ENCODE peak calls at places on chromosomes 2 and 18, in six cellular contexts. One of them, this sample, is unnamed.

GRCh38 chr2:139790807-139791206 is 1010.6 kb upstream of the NXPH2 start:
- DNase-seq in NCI-H1105 treated with DMSO at 0.1 percent for 48 hours: peak
- DNase-seq in left ventricle myocardium inferior: no peak
- DNase-seq in AG20443: peak
- DNase-seq in neural progenitor cell: no peak
- DNase-seq in HTR-8/SVneo: peak
- DNase-seq in this sample: peak

GRCh38 chr2:166373951-166374350 is 1.8 kb downstream of the SCN9A start:
- DNase-seq in NCI-H1105 treated with DMSO at 0.1 percent for 48 hours: peak
- DNase-seq in neural progenitor cell: no peak
- DNase-seq in left ventricle myocardium inferior: no peak
- DNase-seq in AG20443: no peak
- DNase-seq in HTR-8/SVneo: peak
- DNase-seq in this sample: peak

GRCh38 chr18:59921384-59921891 is 21.6 kb downstream of the PMAIP1 start:
- DNase-seq in neural progenitor cell: no peak
- DNase-seq in AG20443: no peak
- DNase-seq in left ventricle myocardium inferior: no peak
- DNase-seq in HTR-8/SVneo: no peak
- DNase-seq in NCI-H1105 treated with DMSO at 0.1 percent for 48 hours: no peak
- DNase-seq in this sample: no peak

GRCh38 chr2:209988010-209988409 is 14.4 kb upstream of the RPE start:
- DNase-seq in AG20443: no peak
- DNase-seq in neural progenitor cell: no peak
- DNase-seq in NCI-H1105 treated with DMSO at 0.1 percent for 48 hours: no peak
- DNase-seq in HTR-8/SVneo: no peak
- DNase-seq in left ventricle myocardium inferior: no peak
- DNase-seq in this sample: no peak

GRCh38 chr18:48997985-48998831 is 47.4 kb upstream of the SMAD7 start:
- DNase-seq in AG20443: peak
- DNase-seq in NCI-H1105 treated with DMSO at 0.1 percent for 48 hours: no peak
- DNase-seq in neural progenitor cell: peak
- DNase-seq in left ventricle myocardium inferior: peak
- DNase-seq in HTR-8/SVneo: peak
- DNase-seq in this sample: peak

GRCh38 chr2:212537311-212538155 is 1.1 kb downstream of the ERBB4 start:
- DNase-seq in left ventricle myocardium inferior: peak
- DNase-seq in AG20443: peak
- DNase-seq in neural progenitor cell: peak
- DNase-seq in HTR-8/SVneo: peak
- DNase-seq in NCI-H1105 treated with DMSO at 0.1 percent for 48 hours: peak
- DNase-seq in this sample: peak

GRCh38 chr18:63888473-63889190 is 1.1 kb downstream of the SERPINB2 start:
- DNase-seq in left ventricle myocardium inferior: no peak
- DNase-seq in neural progenitor cell: no peak
- DNase-seq in HTR-8/SVneo: no peak
- DNase-seq in NCI-H1105 treated with DMSO at 0.1 percent for 48 hours: no peak
- DNase-seq in AG20443: peak
- DNase-seq in this sample: no peak

GRCh38 chr18:7748252-7749000 is 181.3 kb downstream of the PTPRM start:
- DNase-seq in HTR-8/SVneo: no peak
- DNase-seq in left ventricle myocardium inferior: no peak
- DNase-seq in neural progenitor cell: no peak
- DNase-seq in AG20443: no peak
- DNase-seq in NCI-H1105 treated with DMSO at 0.1 percent for 48 hours: no peak
- DNase-seq in this sample: no peak

GRCh38 chr2:162524849-162525248 is 180.9 kb downstream of the GCA start:
- DNase-seq in AG20443: no peak
- DNase-seq in neural progenitor cell: no peak
- DNase-seq in NCI-H1105 treated with DMSO at 0.1 percent for 48 hours: no peak
- DNase-seq in HTR-8/SVneo: no peak
- DNase-seq in left ventricle myocardium inferior: no peak
- DNase-seq in this sample: no peak

GRCh38 chr2:3628800-3629199 is 29.2 kb upstream of the ALLC start:
- DNase-seq in neural progenitor cell: peak
- DNase-seq in AG20443: no peak
- DNase-seq in NCI-H1105 treated with DMSO at 0.1 percent for 48 hours: no peak
- DNase-seq in HTR-8/SVneo: no peak
- DNase-seq in left ventricle myocardium inferior: no peak
- DNase-seq in this sample: peak

GRCh38 chr18:78891185-78891762 is 88.3 kb upstream of the SALL3 start:
- DNase-seq in AG20443: no peak
- DNase-seq in neural progenitor cell: no peak
- DNase-seq in HTR-8/SVneo: no peak
- DNase-seq in left ventricle myocardium inferior: no peak
- DNase-seq in NCI-H1105 treated with DMSO at 0.1 percent for 48 hours: peak
- DNase-seq in this sample: peak

GRCh38 chr18:41731887-41732286 is 223.1 kb upstream of the PIK3C3 start:
- DNase-seq in NCI-H1105 treated with DMSO at 0.1 percent for 48 hours: no peak
- DNase-seq in left ventricle myocardium inferior: no peak
- DNase-seq in neural progenitor cell: no peak
- DNase-seq in AG20443: no peak
- DNase-seq in HTR-8/SVneo: peak
- DNase-seq in this sample: no peak

GRCh38 chr2:191178066-191178701 is 27.4 kb upstream of the STAT4 start:
- DNase-seq in NCI-H1105 treated with DMSO at 0.1 percent for 48 hours: no peak
- DNase-seq in neural progenitor cell: no peak
- DNase-seq in left ventricle myocardium inferior: no peak
- DNase-seq in HTR-8/SVneo: no peak
- DNase-seq in AG20443: no peak
- DNase-seq in this sample: no peak

GRCh38 chr2:197500503-197501179 is 462 bp downstream of the HSPE1 start:
- DNase-seq in NCI-H1105 treated with DMSO at 0.1 percent for 48 hours: peak
- DNase-seq in HTR-8/SVneo: no peak
- DNase-seq in AG20443: no peak
- DNase-seq in left ventricle myocardium inferior: no peak
- DNase-seq in neural progenitor cell: peak
- DNase-seq in this sample: peak

GRCh38 chr2:100845141-100845991 is 25.4 kb downstream of the NPAS2 start:
- DNase-seq in neural progenitor cell: no peak
- DNase-seq in NCI-H1105 treated with DMSO at 0.1 percent for 48 hours: no peak
- DNase-seq in AG20443: no peak
- DNase-seq in HTR-8/SVneo: no peak
- DNase-seq in left ventricle myocardium inferior: peak
- DNase-seq in this sample: no peak

GRCh38 chr2:100262555-100263320 is 59.6 kb downstream of the LONRF2 start:
- DNase-seq in AG20443: peak
- DNase-seq in HTR-8/SVneo: peak
- DNase-seq in neural progenitor cell: peak
- DNase-seq in NCI-H1105 treated with DMSO at 0.1 percent for 48 hours: peak
- DNase-seq in left ventricle myocardium inferior: peak
- DNase-seq in this sample: peak

GRCh38 chr2:173654146-173654895 is 299.6 kb downstream of the CDCA7 start:
- DNase-seq in neural progenitor cell: no peak
- DNase-seq in HTR-8/SVneo: no peak
- DNase-seq in left ventricle myocardium inferior: no peak
- DNase-seq in NCI-H1105 treated with DMSO at 0.1 percent for 48 hours: peak
- DNase-seq in AG20443: no peak
- DNase-seq in this sample: no peak

GRCh38 chr2:53275743-53276142 is 491.9 kb upstream of the CHAC2 start:
- DNase-seq in left ventricle myocardium inferior: no peak
- DNase-seq in NCI-H1105 treated with DMSO at 0.1 percent for 48 hours: no peak
- DNase-seq in neural progenitor cell: no peak
- DNase-seq in AG20443: no peak
- DNase-seq in HTR-8/SVneo: no peak
- DNase-seq in this sample: no peak

GRCh38 chr18:10715791-10716190 is 190.0 kb downstream of the NAPG start:
- DNase-seq in AG20443: peak
- DNase-seq in NCI-H1105 treated with DMSO at 0.1 percent for 48 hours: no peak
- DNase-seq in left ventricle myocardium inferior: no peak
- DNase-seq in neural progenitor cell: no peak
- DNase-seq in HTR-8/SVneo: no peak
- DNase-seq in this sample: no peak

GRCh38 chr2:240179186-240179815 is 38.8 kb upstream of the OTOS start:
- DNase-seq in HTR-8/SVneo: no peak
- DNase-seq in NCI-H1105 treated with DMSO at 0.1 percent for 48 hours: no peak
- DNase-seq in left ventricle myocardium inferior: no peak
- DNase-seq in AG20443: no peak
- DNase-seq in neural progenitor cell: no peak
- DNase-seq in this sample: no peak

GRCh38 chr18:25832008-25832604 is 258.3 kb downstream of the SS18 start:
- DNase-seq in NCI-H1105 treated with DMSO at 0.1 percent for 48 hours: peak
- DNase-seq in neural progenitor cell: peak
- DNase-seq in left ventricle myocardium inferior: peak
- DNase-seq in HTR-8/SVneo: peak
- DNase-seq in AG20443: peak
- DNase-seq in this sample: peak

GRCh38 chr2:222322241-222322640 is 23.4 kb upstream of the PAX3 start:
- DNase-seq in neural progenitor cell: no peak
- DNase-seq in AG20443: no peak
- DNase-seq in left ventricle myocardium inferior: no peak
- DNase-seq in NCI-H1105 treated with DMSO at 0.1 percent for 48 hours: no peak
- DNase-seq in HTR-8/SVneo: no peak
- DNase-seq in this sample: no peak

GRCh38 chr2:43219383-43220228 is 6.8 kb downstream of the ZFP36L2 start:
- DNase-seq in HTR-8/SVneo: peak
- DNase-seq in AG20443: peak
- DNase-seq in left ventricle myocardium inferior: peak
- DNase-seq in NCI-H1105 treated with DMSO at 0.1 percent for 48 hours: peak
- DNase-seq in neural progenitor cell: peak
- DNase-seq in this sample: peak

GRCh38 chr2:172204309-172204708 is 101.6 kb upstream of the DLX2 start:
- DNase-seq in AG20443: no peak
- DNase-seq in left ventricle myocardium inferior: no peak
- DNase-seq in neural progenitor cell: no peak
- DNase-seq in NCI-H1105 treated with DMSO at 0.1 percent for 48 hours: no peak
- DNase-seq in HTR-8/SVneo: no peak
- DNase-seq in this sample: no peak